ENCODE peak calls at places on chromosomes 4 and X, in eight cellular contexts. L is MCF 10A, A is EL, G is nucleus accumbens, H is IMR-90, B is NCI-H1092 treated with DMSO at 0.1 percent for 48 hours, O is iris pigment epithelial cell, K is sigmoid colon. F is an unnamed sample.

GRCh38 chrX:1679238-1679637 is 64.4 kb downstream of the ASMT start:
- DNase-seq in O (peak), K (no peak), L (no peak), G (no peak), H (no peak), A (peak), B (no peak), F (no peak)

GRCh38 chr4:180285796-180286195 is 1957.4 kb upstream of the TENM3 start:
- DNase-seq in O (no peak), L (no peak), K (no peak), B (no peak), H (no peak), A (no peak), G (no peak), F (no peak)

GRCh38 chrX:151970661-151971060 is 3.8 kb downstream of the GABRE start:
- DNase-seq in H (peak), O (peak), A (peak), G (no peak), B (no peak), K (peak), L (peak), F (no peak)

GRCh38 chrX:37776283-37776986 is 3.4 kb upstream of the CYBB start:
- DNase-seq in A (no peak), H (no peak), B (no peak), L (no peak), O (no peak), K (no peak), G (no peak), F (no peak)

GRCh38 chr4:76250962-76251361 is 559 bp upstream of the FAM47E start:
- DNase-seq in L (no peak), A (no peak), H (no peak), G (no peak), K (no peak), O (no peak), B (peak), F (no peak)

GRCh38 chrX:7083468-7084396 is 63.8 kb upstream of the STS start:
- DNase-seq in O (peak), B (no peak), H (peak), A (peak), L (peak), K (no peak), G (no peak), F (peak)

GRCh38 chr4:27023366-27023765 is 162.7 kb downstream of the STIM2 start:
- DNase-seq in O (no peak), L (no peak), B (no peak), G (no peak), H (no peak), K (no peak), A (no peak), F (no peak)

GRCh38 chr4:42309571-42310260 is 87.6 kb upstream of the SHISA3 start:
- DNase-seq in A (no peak), L (no peak), B (no peak), H (no peak), O (no peak), G (no peak), K (no peak), F (no peak)

GRCh38 chr4:125013891-125014290 is 300.9 kb upstream of the FAT4 start:
- DNase-seq in H (peak), B (no peak), L (peak), G (no peak), K (no peak), O (peak), A (peak), F (no peak)

GRCh38 chr4:84483738-84484137 is 15.4 kb downstream of the NKX6-1 start:
- DNase-seq in O (no peak), L (no peak), A (no peak), H (no peak), K (no peak), G (no peak), B (no peak), F (no peak)

GRCh38 chr4:139265654-139266053 is 14.4 kb downstream of the MGARP start:
- DNase-seq in L (no peak), B (no peak), K (no peak), O (no peak), A (no peak), H (no peak), G (no peak), F (no peak)

GRCh38 chr4:27128431-27128830 is 267.8 kb downstream of the STIM2 start:
- DNase-seq in G (no peak), L (no peak), O (no peak), A (no peak), B (no peak), K (no peak), H (no peak), F (no peak)

GRCh38 chr4:37522996-37523395 is 163.2 kb downstream of the RELL1 start:
- DNase-seq in O (no peak), G (no peak), L (no peak), B (no peak), A (peak), H (no peak), K (no peak), F (no peak)

GRCh38 chrX:120559799-120560198 is 963 bp downstream of the CUL4B start:
- DNase-seq in O (no peak), B (peak), K (no peak), G (no peak), A (peak), L (peak), H (no peak), F (peak)

GRCh38 chr4:54658321-54659093 is 750 bp downstream of the KIT start:
- DNase-seq in O (peak), G (peak), L (peak), A (peak), H (peak), K (no peak), B (peak), F (peak)

GRCh38 chr4:113784497-113785254 is 23.1 kb upstream of the CAMK2D start:
- DNase-seq in B (no peak), O (peak), G (no peak), K (no peak), H (peak), A (peak), L (peak), F (no peak)

GRCh38 chr4:137677851-137678250 is 145.6 kb upstream of the PCDH18 start:
- DNase-seq in A (peak), K (no peak), G (no peak), H (peak), L (peak), B (no peak), O (peak), F (no peak)

GRCh38 chr4:76016383-76016782 is 6.9 kb downstream of the CXCL10 start:
- DNase-seq in B (no peak), A (no peak), G (no peak), H (no peak), K (no peak), O (no peak), L (no peak), F (peak)

GRCh38 chr4:146134761-146135160 is 40.8 kb upstream of the LSM6 start:
- DNase-seq in H (no peak), B (peak), L (peak), A (no peak), O (no peak), G (no peak), K (no peak), F (peak)

GRCh38 chr4:107747748-107748486 is 27.9 kb upstream of the PAPSS1 start:
- DNase-seq in A (no peak), O (no peak), L (no peak), H (no peak), B (peak), K (no peak), G (no peak), F (no peak)

GRCh38 chr4:132317923-132318322 is 831.2 kb upstream of the PCDH10 start:
- DNase-seq in H (no peak), O (no peak), A (no peak), G (no peak), B (no peak), L (no peak), K (no peak), F (no peak)

GRCh38 chr4:37486134-37486533 is 200.0 kb downstream of the RELL1 start:
- DNase-seq in H (no peak), O (no peak), K (no peak), B (no peak), L (no peak), G (no peak), A (no peak), F (no peak)

GRCh38 chr4:123744664-123745290 is 348.2 kb downstream of the SPRY1 start:
- DNase-seq in B (no peak), K (peak), G (no peak), L (no peak), A (no peak), O (peak), H (peak), F (peak)

GRCh38 chr4:15470149-15470520 is 453 bp downstream of the CC2D2A start:
- DNase-seq in A (no peak), O (peak), L (no peak), B (no peak), H (peak), K (no peak), G (no peak), F (no peak)

GRCh38 chrX:1661048-1661921 is 46.4 kb downstream of the ASMT start:
- DNase-seq in L (no peak), O (no peak), G (no peak), A (no peak), H (no peak), B (no peak), K (no peak), F (peak)

GRCh38 chr4:185374027-185374426 is 21.7 kb downstream of the LRP2BP start:
- DNase-seq in A (no peak), B (no peak), L (no peak), K (no peak), O (no peak), G (no peak), H (no peak), F (no peak)

GRCh38 chr4:44326716-44327115 is 121.9 kb downstream of the KCTD8 start:
- DNase-seq in O (no peak), G (no peak), H (no peak), L (peak), K (no peak), B (no peak), A (no peak), F (no peak)

GRCh38 chr4:663438-664428 is 10.3 kb downstream of the ATP5ME start:
- DNase-seq in G (no peak), H (no peak), A (no peak), L (no peak), B (peak), O (no peak), K (peak), F (no peak)

GRCh38 chrX:9906919-9907318 is 60.2 kb upstream of the CLDN34 start:
- DNase-seq in A (no peak), K (no peak), G (no peak), H (no peak), O (no peak), B (no peak), L (peak), F (no peak)

GRCh38 chrX:31336419-31336818 is 264.6 kb upstream of the FTHL17 start:
- DNase-seq in B (no peak), A (no peak), H (no peak), G (no peak), O (no peak), L (no peak), K (no peak), F (no peak)

GRCh38 chr4:182418054-182418734 is 175.0 kb downstream of the TENM3 start:
- DNase-seq in H (no peak), K (no peak), O (no peak), A (no peak), B (no peak), G (no peak), L (no peak), F (no peak)

GRCh38 chrX:46573896-46574336 is 351 bp downstream of the CHST7 start:
- DNase-seq in K (peak), A (peak), G (no peak), L (peak), O (peak), H (peak), B (peak), F (peak)

GRCh38 chrX:134600714-134601113 is 57.6 kb downstream of the PLAC1 start:
- DNase-seq in A (peak), B (no peak), O (peak), L (peak), G (no peak), K (no peak), H (peak), F (no peak)

GRCh38 chr4:77358315-77358928 is 201.4 kb downstream of the CCNG2 start:
- DNase-seq in G (no peak), L (peak), B (peak), H (peak), A (peak), K (no peak), O (peak), F (peak)